ENCODE peak calls at places on chromosomes 5 and 9, in nine cellular contexts. U is stimulated activated CD4-positive, alpha-beta T cell treated with anti-CD3 and anti-CD28 coated beads, Interleukin-12 subunit alpha, Interleukin-12 subunit beta, amount 100 ng/mL, for 4 hours; J is AG08396; I is right atrium auricular region; S is HEK293T; A is A549; Q is EH; W is non-pigmented ciliary epithelial cell; C is foreskin fibroblast. G is an unnamed sample.

GRCh38 chr5:40631236-40631635 is 48.5 kb upstream of the PTGER4 start:
- DNase-seq in A (no peak), Q (no peak), W (no peak), C (no peak), U (no peak), S (no peak), J (no peak), I (no peak), G (no peak)

GRCh38 chr9:88741335-88741734 is 206.4 kb downstream of the NXNL2 start:
- DNase-seq in Q (no peak), U (no peak), J (no peak), S (peak), W (no peak), A (peak), C (no peak), I (no peak), G (no peak)

GRCh38 chr5:50559955-50560354 is 106.5 kb upstream of the PARP8 start:
- DNase-seq in Q (no peak), U (no peak), W (no peak), C (no peak), I (no peak), S (no peak), A (no peak), J (no peak), G (no peak)

GRCh38 chr9:133706651-133707050 is 31.5 kb downstream of the SARDH start:
- DNase-seq in A (no peak), S (no peak), Q (no peak), I (no peak), W (no peak), J (no peak), C (no peak), U (no peak), G (no peak)

GRCh38 chr9:31323726-31324444 is 1060.6 kb upstream of the ACO1 start:
- DNase-seq in Q (no peak), C (no peak), I (no peak), W (no peak), J (no peak), U (no peak), S (no peak), A (no peak), G (no peak)

GRCh38 chr9:127179633-127180401 is 57.4 kb upstream of the ANGPTL2 start:
- DNase-seq in U (no peak), C (no peak), S (no peak), I (peak), A (no peak), Q (no peak), W (no peak), J (no peak), G (no peak)

GRCh38 chr5:139228201-139228796 is 30.1 kb upstream of the SIL1 start:
- DNase-seq in A (no peak), I (no peak), S (no peak), W (no peak), J (no peak), Q (no peak), U (no peak), C (no peak), G (no peak)

GRCh38 chr5:143610946-143611345 is 201.0 kb upstream of the HMHB1 start:
- DNase-seq in A (no peak), J (no peak), U (no peak), S (no peak), Q (no peak), C (no peak), I (no peak), W (no peak), G (no peak)

GRCh38 chr5:40383719-40384651 is 295.7 kb upstream of the PTGER4 start:
- DNase-seq in U (no peak), A (peak), C (no peak), J (peak), W (no peak), I (no peak), S (no peak), Q (peak), G (peak)

GRCh38 chr9:120032639-120033038 is 547.3 kb downstream of the CDK5RAP2 start:
- DNase-seq in C (no peak), I (no peak), W (no peak), A (peak), S (peak), U (no peak), Q (no peak), J (no peak), G (peak)

GRCh38 chr5:99900302-99900811 is 634.8 kb upstream of the FAM174A start:
- DNase-seq in C (no peak), U (no peak), J (no peak), S (peak), W (peak), I (no peak), Q (no peak), A (peak), G (no peak)

GRCh38 chr9:84557751-84558150 is 111.8 kb upstream of the NTRK2 start:
- DNase-seq in I (no peak), W (no peak), Q (no peak), A (no peak), S (no peak), U (no peak), C (no peak), J (no peak), G (no peak)

GRCh38 chr9:2307480-2307879 is 292.3 kb downstream of the SMARCA2 start:
- DNase-seq in I (no peak), U (no peak), W (peak), Q (peak), C (peak), J (peak), A (peak), S (no peak), G (peak)

GRCh38 chr9:13705913-13706312 is 426.4 kb upstream of the MPDZ start:
- DNase-seq in A (no peak), C (peak), W (no peak), I (peak), S (no peak), Q (no peak), U (no peak), J (no peak), G (peak)

GRCh38 chr9:5988265-5988664 is 27.2 kb downstream of the RANBP6 start:
- DNase-seq in S (no peak), A (peak), I (no peak), Q (no peak), C (no peak), W (no peak), U (no peak), J (no peak), G (no peak)

GRCh38 chr9:93354451-93354850 is 97.0 kb upstream of the FAM120A start:
- DNase-seq in J (no peak), S (no peak), C (no peak), W (no peak), U (no peak), Q (peak), I (no peak), A (no peak), G (no peak)